ENCODE peak calls at places on chromosomes 1 and 21, in eight cellular contexts. S is iPS DF 6.9, F is cardiac muscle cell, L is IMR-90, J is ovary, U is brain microvascular endothelial cell, K is PC-9, M is GM23338. D is an unnamed sample.
A peak's percentile ranks its signal among the peaks of the same experiment; 100 is the strongest.

GRCh38 chr1:38125016-38125415 is 78.4 kb upstream of the POU3F1 start:
- DNase-seq in M (no peak), K (no peak), J (no peak), L (no peak), S (no peak), U (no peak), F (no peak), D (no peak)

GRCh38 chr1:61271412-61271789 is 189.0 kb downstream of the NFIA start:
- DNase-seq in K (no peak), J (no peak), U (no peak), S (no peak), M (no peak), F (no peak), L (no peak), D (no peak)

GRCh38 chr21:33313183-33313582 is 11.6 kb upstream of the IFNAR1 start:
- DNase-seq in S (no peak), M (no peak), K (no peak), F (no peak), U (no peak), L (no peak), J (no peak), D (no peak)

GRCh38 chr1:213399695-213400094 is 348.7 kb downstream of the RPS6KC1 start:
- DNase-seq in F (no peak), S (no peak), J (no peak), M (peak; percentile 46), K (no peak), U (no peak), L (no peak), D (no peak)

GRCh38 chr1:230176871-230177411 is 109.9 kb downstream of the GALNT2 start:
- DNase-seq in F (peak; percentile 88), S (no peak), J (peak; percentile 75), K (no peak), M (no peak), U (no peak), L (peak; percentile 41), D (peak; percentile 27)

GRCh38 chr1:209630383-209631219 is 21.6 kb downstream of the LAMB3 start:
- DNase-seq in L (no peak), M (peak; percentile 73), K (no peak), U (no peak), S (no peak), J (no peak), F (no peak), D (no peak)

GRCh38 chr1:223741861-223742260 is 29.5 kb downstream of the CAPN2 start:
- DNase-seq in U (peak; percentile 65), S (no peak), M (peak; percentile 66), K (no peak), F (no peak), L (peak; percentile 77), J (no peak), D (no peak)

GRCh38 chr21:34640858-34641257 is 25.9 kb upstream of the RCAN1 start:
- DNase-seq in K (no peak), M (no peak), S (no peak), F (peak; percentile 73), L (peak; percentile 85), U (peak; percentile 91), J (no peak), D (peak; percentile 88)

GRCh38 chr1:44377925-44378784 is 23.1 kb upstream of the ERI3 start:
- DNase-seq in M (peak; percentile 95), K (no peak), J (no peak), F (peak; percentile 75), L (peak; percentile 52), S (peak; percentile 61), U (peak; percentile 35), D (peak; percentile 33)

GRCh38 chr1:228478326-228478725 is 8.9 kb upstream of the RNF187 start:
- DNase-seq in L (no peak), J (no peak), F (no peak), M (peak; percentile 57), U (no peak), S (no peak), K (no peak), D (no peak)

GRCh38 chr1:151013518-151013917 is 5.3 kb downstream of the PRUNE1 start:
- DNase-seq in J (peak; percentile 31), S (no peak), U (peak; percentile 65), F (peak; percentile 86), M (no peak), K (no peak), L (peak; percentile 63), D (no peak)

GRCh38 chr1:25697426-25698220 is 81.0 kb downstream of the MAN1C1 start:
- DNase-seq in L (no peak), S (no peak), F (no peak), M (peak; percentile 48), K (no peak), J (no peak), U (no peak), D (no peak)

GRCh38 chr1:61708953-61709907 is 15.7 kb downstream of the TM2D1 start:
- DNase-seq in M (no peak), S (no peak), U (peak; percentile 62), J (no peak), K (no peak), L (peak; percentile 31), F (peak; percentile 72), D (no peak)

GRCh38 chr1:196372896-196373536 is 235.2 kb downstream of the KCNT2 start:
- DNase-seq in F (peak; percentile 47), K (peak; percentile 38), J (no peak), U (no peak), M (peak; percentile 59), L (peak; percentile 47), S (no peak), D (no peak)

DNA sequence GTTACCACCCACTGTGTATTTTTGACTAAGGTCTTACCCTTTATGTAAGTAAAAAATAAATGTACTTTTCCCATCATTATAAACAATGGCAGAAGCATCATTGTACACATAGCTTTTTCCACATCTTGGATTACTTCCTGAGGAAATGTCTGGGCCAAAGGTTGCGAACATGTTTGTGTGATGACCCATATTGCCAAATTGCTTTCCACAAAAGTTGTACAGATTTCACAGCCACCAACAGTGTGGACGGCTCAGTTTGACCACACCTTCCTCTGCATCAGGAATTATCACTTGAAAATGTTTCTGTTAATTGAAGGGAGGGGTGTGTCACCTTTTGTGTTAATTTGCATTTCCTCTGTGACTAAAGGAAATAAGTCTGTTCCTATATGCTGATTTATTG is 25.7 kb downstream of the AKNAD1 start:
- DNase-seq in J (no peak), K (peak; percentile 68), F (peak; percentile 81), L (peak; percentile 89), U (peak; percentile 65), S (no peak), M (no peak), D (peak; percentile 63)
- H3K4me3 ChIP-seq in J (no peak overlapping the region), K (peak overlapping the region; percentile 37), F (no peak overlapping the region), L (no peak overlapping the region), U (no peak overlapping the region), S (no peak overlapping the region), M (no peak overlapping the region), D (no peak overlapping the region)

GRCh38 chr1:185966487-185966886 is 232.3 kb downstream of the HMCN1 start:
- DNase-seq in F (peak; percentile 49), L (no peak), K (no peak), S (no peak), M (no peak), J (no peak), U (no peak), D (no peak)

GRCh38 chr1:185969524-185969991 is 235.4 kb downstream of the HMCN1 start:
- DNase-seq in M (peak; percentile 11), F (no peak), J (no peak), U (no peak), S (no peak), L (peak; percentile 6), K (no peak), D (peak; percentile 95)

GRCh38 chr1:185969028-185969427 is 234.8 kb downstream of the HMCN1 start:
- DNase-seq in U (no peak), S (no peak), M (no peak), L (peak; percentile 59), J (no peak), K (no peak), F (no peak), D (no peak)

GRCh38 chr1:185964946-185965345 is 230.8 kb downstream of the HMCN1 start:
- DNase-seq in F (no peak), M (no peak), L (peak; percentile 29), U (no peak), J (no peak), K (no peak), S (no peak), D (peak; percentile 28)

DNA sequence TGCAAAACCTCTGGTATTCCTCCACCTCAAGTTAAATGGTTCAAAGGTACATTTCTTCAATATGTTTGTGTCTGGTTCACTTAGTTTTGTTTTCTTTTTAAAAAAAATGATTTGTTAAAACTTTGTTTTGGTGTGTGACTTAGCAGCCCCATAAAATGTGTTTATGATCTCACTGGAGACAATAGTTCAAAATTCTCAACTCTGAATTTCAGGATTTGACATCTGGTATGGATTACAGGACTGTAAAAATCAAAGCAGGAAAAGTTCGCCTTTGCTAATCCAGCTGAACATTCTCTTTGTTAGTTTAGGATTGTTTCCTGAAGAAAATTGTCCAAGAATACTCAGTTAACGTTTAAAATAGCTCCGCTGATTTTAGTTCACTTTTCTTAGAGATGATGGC is 231.7 kb downstream of the HMCN1 start:
- DNase-seq in U (no peak), L (no peak), S (no peak), F (no peak), J (no peak), K (no peak), M (no peak), D (peak; percentile 61)
- H3K27ac ChIP-seq in U (no peak overlapping the region), L (no peak overlapping the region), S (no peak overlapping the region), F (no peak overlapping the region), J (no peak overlapping the region), K (no peak overlapping the region), M (no peak overlapping the region), D (peak overlapping the region; percentile 81)

DNA sequence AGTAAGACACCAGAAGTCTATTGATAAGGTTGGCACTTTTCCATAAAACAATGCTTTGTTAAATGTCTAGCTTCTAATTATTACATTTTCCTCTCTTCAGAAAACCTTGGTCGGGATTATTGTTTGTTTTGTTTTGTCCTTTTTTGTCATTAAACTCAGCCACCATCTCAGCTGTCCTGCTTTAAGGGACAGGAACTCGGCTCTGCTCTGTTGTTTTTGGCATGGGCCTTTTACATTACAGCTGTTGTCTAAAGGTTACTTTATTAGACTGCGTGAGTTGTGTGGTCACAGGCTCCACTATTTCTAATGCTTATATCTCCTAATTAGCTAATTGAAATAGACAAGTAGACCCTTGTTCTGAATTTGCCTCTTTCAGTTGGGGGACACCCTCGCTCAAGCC is 1.5 kb downstream of the PALMD start:
- DNase-seq in K (no peak), J (no peak), L (no peak), U (no peak), S (no peak), M (no peak), F (no peak), D (no peak)
- H3K4me3 ChIP-seq in K (peak overlapping the region; percentile 57), J (peak overlapping the region; percentile 31), L (no peak overlapping the region), U (no peak overlapping the region), S (no peak overlapping the region), M (no peak overlapping the region), F (no peak overlapping the region), D (peak overlapping the region; percentile 37)

DNA sequence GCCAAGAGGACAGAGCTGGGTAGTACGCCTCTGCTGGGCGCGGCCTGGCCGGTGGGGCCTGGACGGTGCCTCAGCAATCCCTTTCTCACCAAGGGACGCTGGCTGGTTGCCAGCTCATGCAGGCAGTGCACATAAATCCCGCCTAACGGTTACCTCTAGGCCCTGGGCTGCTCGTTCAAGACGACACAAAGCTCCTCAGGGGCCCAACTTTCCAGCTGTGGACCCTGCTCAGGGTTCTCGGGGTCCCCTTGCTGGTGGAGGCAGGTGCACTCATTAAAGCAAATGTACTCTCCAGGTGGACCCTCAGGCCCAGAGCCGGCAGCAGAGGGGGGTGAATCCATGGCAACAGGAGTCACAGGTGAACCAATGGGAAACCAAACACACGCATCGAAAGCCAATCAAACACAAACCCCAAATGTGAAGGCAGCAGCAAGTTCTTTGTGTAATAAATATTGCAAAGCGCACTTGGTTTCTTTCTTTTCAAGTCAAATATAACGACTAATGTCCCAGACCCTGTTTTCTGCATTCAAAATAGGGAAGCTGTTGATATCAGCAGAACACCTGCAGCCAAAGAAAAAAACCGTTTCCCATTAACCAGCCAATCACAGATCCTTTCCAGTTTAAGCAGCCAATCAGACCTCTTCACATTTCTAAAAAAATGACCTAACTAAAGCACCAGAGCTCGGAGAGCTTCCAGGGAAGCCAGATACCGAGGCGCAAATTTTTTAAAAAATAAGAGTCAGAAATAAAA is 26.1 kb upstream of the CLSTN1 start:
- DNase-seq in S (no peak), M (peak; percentile 53), F (no peak), U (no peak), J (no peak), K (no peak), L (no peak), D (no peak)
- H3K27ac ChIP-seq in S (no peak overlapping the region), M (no peak overlapping the region), F (no peak overlapping the region), U (no peak overlapping the region), J (no peak overlapping the region), K (no peak overlapping the region), L (no peak overlapping the region), D (no peak overlapping the region)

D was measured in SJSA1.